ENCODE peak calls at places on chromosomes 16 and 17, in six cellular contexts. One of them, this sample, is unnamed.

GRCh38 chr16:29705030-29705429 is 26.1 kb downstream of the QPRT start:
- DNase-seq in effector memory CD4-positive, alpha-beta T cell: no peak
- DNase-seq in colonic mucosa: no peak
- DNase-seq in Caco-2: no peak
- DNase-seq in AG09309: no peak
- DNase-seq in esophagus squamous epithelium: no peak
- DNase-seq in this sample: no peak

GRCh38 chr16:21638573-21638975 is 13.8 kb downstream of the IGSF6 start:
- DNase-seq in esophagus squamous epithelium: no peak
- DNase-seq in effector memory CD4-positive, alpha-beta T cell: no peak
- DNase-seq in colonic mucosa: no peak
- DNase-seq in AG09309: no peak
- DNase-seq in Caco-2: no peak
- DNase-seq in this sample: no peak

GRCh38 chr16:4510747-4511426 is 27.7 kb downstream of the CDIP1 start:
- DNase-seq in AG09309: no peak
- DNase-seq in esophagus squamous epithelium: no peak
- DNase-seq in colonic mucosa: peak; percentile 36
- DNase-seq in effector memory CD4-positive, alpha-beta T cell: no peak
- DNase-seq in Caco-2: no peak
- DNase-seq in this sample: no peak

GRCh38 chr17:62093188-62094155 is 28.4 kb upstream of the MED13 start:
- DNase-seq in esophagus squamous epithelium: no peak
- DNase-seq in effector memory CD4-positive, alpha-beta T cell: no peak
- DNase-seq in colonic mucosa: no peak
- DNase-seq in Caco-2: no peak
- DNase-seq in AG09309: peak; percentile 72
- DNase-seq in this sample: peak; percentile 83

GRCh38 chr17:44108440-44109311 is 14.8 kb downstream of the HDAC5 start:
- DNase-seq in effector memory CD4-positive, alpha-beta T cell: no peak
- DNase-seq in colonic mucosa: peak; percentile 64
- DNase-seq in esophagus squamous epithelium: no peak
- DNase-seq in Caco-2: peak; percentile 82
- DNase-seq in AG09309: peak; percentile 89
- DNase-seq in this sample: no peak

GRCh38 chr17:21425736-21426135 is 49.6 kb downstream of the KCNJ12 start:
- DNase-seq in AG09309: no peak
- DNase-seq in colonic mucosa: no peak
- DNase-seq in Caco-2: no peak
- DNase-seq in effector memory CD4-positive, alpha-beta T cell: no peak
- DNase-seq in esophagus squamous epithelium: no peak
- DNase-seq in this sample: no peak

GRCh38 chr17:82205720-82206508 is 6.7 kb downstream of the CCDC57 start:
- DNase-seq in AG09309: no peak
- DNase-seq in esophagus squamous epithelium: peak; percentile 69
- DNase-seq in colonic mucosa: peak; percentile 88
- DNase-seq in effector memory CD4-positive, alpha-beta T cell: peak; percentile 72
- DNase-seq in Caco-2: peak; percentile 90
- DNase-seq in this sample: peak; percentile 80

GRCh38 chr16:63324306-63324705 is 1288.1 kb upstream of the CDH8 start:
- DNase-seq in AG09309: no peak
- DNase-seq in colonic mucosa: no peak
- DNase-seq in esophagus squamous epithelium: no peak
- DNase-seq in Caco-2: no peak
- DNase-seq in effector memory CD4-positive, alpha-beta T cell: no peak
- DNase-seq in this sample: no peak

GRCh38 chr16:73890524-73891500 is 405.8 kb upstream of the PSMD7 start:
- DNase-seq in colonic mucosa: no peak
- DNase-seq in esophagus squamous epithelium: no peak
- DNase-seq in effector memory CD4-positive, alpha-beta T cell: no peak
- DNase-seq in Caco-2: no peak
- DNase-seq in AG09309: no peak
- DNase-seq in this sample: no peak

GRCh38 chr16:21264226-21265036 is 13.7 kb downstream of the CRYM start:
- DNase-seq in colonic mucosa: peak; percentile 55
- DNase-seq in effector memory CD4-positive, alpha-beta T cell: no peak
- DNase-seq in AG09309: no peak
- DNase-seq in esophagus squamous epithelium: no peak
- DNase-seq in Caco-2: no peak
- DNase-seq in this sample: no peak

GRCh38 chr16:86931410-86931941 is 353.1 kb downstream of the FOXL1 start:
- DNase-seq in effector memory CD4-positive, alpha-beta T cell: no peak
- DNase-seq in AG09309: peak; percentile 89
- DNase-seq in colonic mucosa: no peak
- DNase-seq in Caco-2: no peak
- DNase-seq in esophagus squamous epithelium: no peak
- DNase-seq in this sample: no peak

GRCh38 chr16:49928176-49928892 is 72.4 kb upstream of the ZNF423 start:
- DNase-seq in esophagus squamous epithelium: no peak
- DNase-seq in AG09309: no peak
- DNase-seq in Caco-2: peak; percentile 19
- DNase-seq in colonic mucosa: no peak
- DNase-seq in effector memory CD4-positive, alpha-beta T cell: no peak
- DNase-seq in this sample: no peak

GRCh38 chr17:67575325-67575724 is 142.4 kb upstream of the NOL11 start:
- DNase-seq in effector memory CD4-positive, alpha-beta T cell: no peak
- DNase-seq in colonic mucosa: no peak
- DNase-seq in Caco-2: no peak
- DNase-seq in esophagus squamous epithelium: no peak
- DNase-seq in AG09309: no peak
- DNase-seq in this sample: peak; percentile 62

GRCh38 chr17:79006001-79006400 is 3.6 kb downstream of the CANT1 start:
- DNase-seq in Caco-2: peak; percentile 37
- DNase-seq in AG09309: no peak
- DNase-seq in colonic mucosa: peak; percentile 70
- DNase-seq in effector memory CD4-positive, alpha-beta T cell: no peak
- DNase-seq in esophagus squamous epithelium: no peak
- DNase-seq in this sample: no peak

GRCh38 chr17:74437702-74438101 is 5.8 kb downstream of the GPRC5C start:
- DNase-seq in colonic mucosa: no peak
- DNase-seq in AG09309: no peak
- DNase-seq in Caco-2: no peak
- DNase-seq in effector memory CD4-positive, alpha-beta T cell: no peak
- DNase-seq in esophagus squamous epithelium: no peak
- DNase-seq in this sample: no peak

GRCh38 chr17:82832881-82833475 is 6.8 kb downstream of the ZNF750 start:
- DNase-seq in Caco-2: no peak
- DNase-seq in AG09309: no peak
- DNase-seq in effector memory CD4-positive, alpha-beta T cell: no peak
- DNase-seq in colonic mucosa: no peak
- DNase-seq in esophagus squamous epithelium: no peak
- DNase-seq in this sample: no peak

GRCh38 chr17:3683054-3683511 is 12.9 kb downstream of the P2RX5 start:
- DNase-seq in Caco-2: no peak
- DNase-seq in esophagus squamous epithelium: no peak
- DNase-seq in effector memory CD4-positive, alpha-beta T cell: peak; percentile 41
- DNase-seq in colonic mucosa: no peak
- DNase-seq in AG09309: no peak
- DNase-seq in this sample: peak; percentile 76

GRCh38 chr16:80631581-80631980 is 90.8 kb downstream of the DYNLRB2 start:
- DNase-seq in Caco-2: no peak
- DNase-seq in colonic mucosa: no peak
- DNase-seq in effector memory CD4-positive, alpha-beta T cell: no peak
- DNase-seq in AG09309: no peak
- DNase-seq in esophagus squamous epithelium: no peak
- DNase-seq in this sample: no peak

GRCh38 chr16:28187595-28188004 is 24.2 kb downstream of the XPO6 start:
- DNase-seq in colonic mucosa: no peak
- DNase-seq in effector memory CD4-positive, alpha-beta T cell: no peak
- DNase-seq in Caco-2: no peak
- DNase-seq in esophagus squamous epithelium: no peak
- DNase-seq in AG09309: no peak
- DNase-seq in this sample: peak; percentile 65

GRCh38 chr16:641326-642188 is at the start of gene MCRIP2:
- DNase-seq in effector memory CD4-positive, alpha-beta T cell: peak; percentile 53
- DNase-seq in esophagus squamous epithelium: no peak
- DNase-seq in colonic mucosa: peak; percentile 91
- DNase-seq in Caco-2: peak; percentile 87
- DNase-seq in AG09309: no peak
- DNase-seq in this sample: peak; percentile 89

GRCh38 chr16:67158637-67159600 is 790 bp downstream of the TRADD start:
- DNase-seq in colonic mucosa: peak; percentile 76
- DNase-seq in Caco-2: peak; percentile 63
- DNase-seq in effector memory CD4-positive, alpha-beta T cell: peak; percentile 81
- DNase-seq in esophagus squamous epithelium: no peak
- DNase-seq in AG09309: no peak
- DNase-seq in this sample: peak; percentile 88

GRCh38 chr17:47230864-47231263 is 21.7 kb downstream of the MYL4 start:
- DNase-seq in Caco-2: no peak
- DNase-seq in AG09309: no peak
- DNase-seq in esophagus squamous epithelium: no peak
- DNase-seq in colonic mucosa: no peak
- DNase-seq in effector memory CD4-positive, alpha-beta T cell: no peak
- DNase-seq in this sample: no peak

GRCh38 chr17:47231866-47232265 is 21.8 kb upstream of the ITGB3 start:
- DNase-seq in Caco-2: no peak
- DNase-seq in esophagus squamous epithelium: no peak
- DNase-seq in effector memory CD4-positive, alpha-beta T cell: no peak
- DNase-seq in colonic mucosa: no peak
- DNase-seq in AG09309: no peak
- DNase-seq in this sample: no peak

GRCh38 chr17:47227862-47228261 is 18.7 kb downstream of the MYL4 start:
- DNase-seq in effector memory CD4-positive, alpha-beta T cell: no peak
- DNase-seq in colonic mucosa: no peak
- DNase-seq in AG09309: no peak
- DNase-seq in Caco-2: no peak
- DNase-seq in esophagus squamous epithelium: no peak
- DNase-seq in this sample: no peak

GRCh38 chr17:47231334-47231733 is 22.2 kb downstream of the MYL4 start:
- DNase-seq in colonic mucosa: no peak
- DNase-seq in AG09309: no peak
- DNase-seq in esophagus squamous epithelium: no peak
- DNase-seq in Caco-2: no peak
- DNase-seq in effector memory CD4-positive, alpha-beta T cell: no peak
- DNase-seq in this sample: no peak

GRCh38 chr17:47229535-47230443 is 20.6 kb downstream of the MYL4 start:
- DNase-seq in effector memory CD4-positive, alpha-beta T cell: peak; percentile 46
- DNase-seq in AG09309: peak; percentile 82
- DNase-seq in Caco-2: peak; percentile 86
- DNase-seq in esophagus squamous epithelium: no peak
- DNase-seq in colonic mucosa: peak; percentile 85
- DNase-seq in this sample: no peak
- H3K4me3 ChIP-seq in effector memory CD4-positive, alpha-beta T cell: peak overlapping the region; percentile 14
- H3K4me3 ChIP-seq in AG09309: peak overlapping the region; percentile 15
- H3K4me3 ChIP-seq in Caco-2: peak overlapping the region; percentile 8
- H3K4me3 ChIP-seq in esophagus squamous epithelium: peak overlapping the region; percentile 31
- H3K4me3 ChIP-seq in colonic mucosa: no peak overlapping the region
- H3K4me3 ChIP-seq in this sample: peak overlapping the region; percentile 26

GRCh38 chr16:1763521-1764511 is 7.5 kb downstream of the NME3 start:
- DNase-seq in colonic mucosa: no peak
- DNase-seq in esophagus squamous epithelium: no peak
- DNase-seq in AG09309: no peak
- DNase-seq in effector memory CD4-positive, alpha-beta T cell: no peak
- DNase-seq in Caco-2: no peak
- DNase-seq in this sample: no peak
- H3K4me3 ChIP-seq in colonic mucosa: no peak overlapping the region
- H3K4me3 ChIP-seq in esophagus squamous epithelium: no peak overlapping the region
- H3K4me3 ChIP-seq in AG09309: no peak overlapping the region
- H3K4me3 ChIP-seq in effector memory CD4-positive, alpha-beta T cell: no peak overlapping the region
- H3K4me3 ChIP-seq in Caco-2: no peak overlapping the region
- H3K4me3 ChIP-seq in this sample: no peak overlapping the region

GRCh38 chr16:3256146-3256875 is at the start of gene MEFV:
- DNase-seq in colonic mucosa: no peak
- DNase-seq in esophagus squamous epithelium: no peak
- DNase-seq in AG09309: no peak
- DNase-seq in effector memory CD4-positive, alpha-beta T cell: no peak
- DNase-seq in Caco-2: no peak
- DNase-seq in this sample: no peak

GRCh38 chr16:3256876-3257465 is 538 bp upstream of the MEFV start:
- DNase-seq in AG09309: no peak
- DNase-seq in esophagus squamous epithelium: no peak
- DNase-seq in colonic mucosa: no peak
- DNase-seq in effector memory CD4-positive, alpha-beta T cell: no peak
- DNase-seq in Caco-2: no peak
- DNase-seq in this sample: no peak

GRCh38 chr16:3259829-3260228 is 3.4 kb upstream of the MEFV start:
- DNase-seq in AG09309: no peak
- DNase-seq in colonic mucosa: no peak
- DNase-seq in Caco-2: no peak
- DNase-seq in esophagus squamous epithelium: no peak
- DNase-seq in effector memory CD4-positive, alpha-beta T cell: no peak
- DNase-seq in this sample: no peak

GRCh38 chr16:3262517-3262916 is 6.1 kb upstream of the MEFV start:
- DNase-seq in effector memory CD4-positive, alpha-beta T cell: no peak
- DNase-seq in colonic mucosa: no peak
- DNase-seq in AG09309: no peak
- DNase-seq in esophagus squamous epithelium: no peak
- DNase-seq in Caco-2: no peak
- DNase-seq in this sample: no peak

DNA sequence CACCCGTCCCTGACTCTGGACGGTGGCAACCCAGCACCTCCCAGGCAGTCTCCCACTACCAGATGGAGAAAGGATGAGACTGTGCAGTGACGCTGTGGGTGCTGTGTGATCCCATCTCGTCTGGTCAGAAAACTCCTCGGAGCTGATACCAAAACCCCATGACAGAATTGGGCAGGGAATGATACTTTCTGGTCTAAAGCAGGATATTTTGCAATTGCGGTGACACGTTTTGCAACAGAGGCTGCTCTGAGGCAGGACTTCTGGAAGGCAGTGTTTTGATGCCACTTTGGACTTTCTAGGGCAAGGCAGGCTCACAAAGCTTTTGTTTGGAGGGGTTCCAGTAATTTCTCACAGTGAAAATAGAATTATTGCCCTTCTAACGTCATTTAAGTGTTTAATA is 2.7 kb upstream of the MEFV start:
- DNase-seq in esophagus squamous epithelium: no peak
- DNase-seq in colonic mucosa: peak; percentile 28
- DNase-seq in AG09309: peak; percentile 72
- DNase-seq in Caco-2: no peak
- DNase-seq in effector memory CD4-positive, alpha-beta T cell: no peak
- DNase-seq in this sample: no peak
- H3K4me3 ChIP-seq in esophagus squamous epithelium: no peak overlapping the region
- H3K4me3 ChIP-seq in colonic mucosa: no peak overlapping the region
- H3K4me3 ChIP-seq in AG09309: no peak overlapping the region
- H3K4me3 ChIP-seq in Caco-2: no peak overlapping the region
- H3K4me3 ChIP-seq in effector memory CD4-positive, alpha-beta T cell: no peak overlapping the region
- H3K4me3 ChIP-seq in this sample: no peak overlapping the region

GRCh38 chr17:7216242-7217112 is 3.2 kb downstream of the DLG4 start:
- DNase-seq in Caco-2: no peak
- DNase-seq in AG09309: no peak
- DNase-seq in colonic mucosa: no peak
- DNase-seq in effector memory CD4-positive, alpha-beta T cell: no peak
- DNase-seq in esophagus squamous epithelium: no peak
- DNase-seq in this sample: no peak

GRCh38 chr17:7219434-7219811 is 213 bp downstream of the DLG4 start:
- DNase-seq in colonic mucosa: no peak
- DNase-seq in Caco-2: no peak
- DNase-seq in AG09309: no peak
- DNase-seq in effector memory CD4-positive, alpha-beta T cell: no peak
- DNase-seq in esophagus squamous epithelium: no peak
- DNase-seq in this sample: no peak

GRCh38 chr17:7218774-7219173 is 862 bp downstream of the DLG4 start:
- DNase-seq in colonic mucosa: no peak
- DNase-seq in effector memory CD4-positive, alpha-beta T cell: no peak
- DNase-seq in esophagus squamous epithelium: no peak
- DNase-seq in Caco-2: no peak
- DNase-seq in AG09309: no peak
- DNase-seq in this sample: no peak

GRCh38 chr17:7217113-7217987 is 2.3 kb downstream of the DLG4 start:
- DNase-seq in Caco-2: no peak
- DNase-seq in esophagus squamous epithelium: no peak
- DNase-seq in effector memory CD4-positive, alpha-beta T cell: no peak
- DNase-seq in AG09309: no peak
- DNase-seq in colonic mucosa: no peak
- DNase-seq in this sample: no peak

GRCh38 chr17:7218166-7218565 is 1.5 kb downstream of the DLG4 start:
- DNase-seq in colonic mucosa: no peak
- DNase-seq in AG09309: no peak
- DNase-seq in Caco-2: no peak
- DNase-seq in esophagus squamous epithelium: no peak
- DNase-seq in effector memory CD4-positive, alpha-beta T cell: no peak
- DNase-seq in this sample: no peak
- H3K4me3 ChIP-seq in colonic mucosa: no peak overlapping the region
- H3K4me3 ChIP-seq in AG09309: no peak overlapping the region
- H3K4me3 ChIP-seq in Caco-2: no peak overlapping the region
- H3K4me3 ChIP-seq in esophagus squamous epithelium: peak overlapping the region; percentile 73
- H3K4me3 ChIP-seq in effector memory CD4-positive, alpha-beta T cell: no peak overlapping the region
- H3K4me3 ChIP-seq in this sample: no peak overlapping the region